ENCODE peak calls at places on chromosomes 6 and 20, in four cellular contexts. W is fibroblast of lung; V is stimulated activated CD4-positive, alpha-beta T cell treated with anti-CD3 and anti-CD28 coated beads, TNF-alpha, amount 100 ng/mL, for 24 hours; I is CD4-positive, CD25-positive, alpha-beta regulatory T cell. B is an unnamed sample.

GRCh38 chr6:132548746-132549463 is 3.6 kb upstream of the TAAR8 start:
- DNase-seq in W (no peak), V (no peak), I (no peak), B (no peak)

GRCh38 chr20:44104807-44105517 is 82.0 kb downstream of the JPH2 start:
- DNase-seq in V (no peak), I (no peak), W (peak), B (peak)

GRCh38 chr6:144395014-144395413 is 109.9 kb downstream of the UTRN start:
- DNase-seq in V (no peak), W (no peak), I (no peak), B (no peak)

GRCh38 chr6:136069119-136069518 is 181.0 kb downstream of the MTFR2 start:
- DNase-seq in V (no peak), W (peak), I (no peak), B (peak)

GRCh38 chr6:21101694-21102093 is 491.9 kb upstream of the SOX4 start:
- DNase-seq in V (no peak), I (no peak), W (no peak), B (no peak)

GRCh38 chr20:21301940-21302644 is 1.0 kb upstream of the XRN2 start:
- DNase-seq in V (no peak), I (no peak), W (no peak), B (no peak)

GRCh38 chr20:52193886-52194545 is 2.4 kb upstream of the ZFP64 start:
- DNase-seq in V (no peak), I (no peak), W (no peak), B (no peak)

GRCh38 chr6:126143650-126144260 is 157.4 kb downstream of the TRMT11 start:
- DNase-seq in I (no peak), W (peak), V (no peak), B (no peak)

GRCh38 chr20:44516491-44516890 is 5.4 kb downstream of the SERINC3 start:
- DNase-seq in I (no peak), V (no peak), W (no peak), B (no peak)

GRCh38 chr6:137882225-137882961 is 15.3 kb downstream of the TNFAIP3 start:
- DNase-seq in W (peak), V (no peak), I (peak), B (no peak)

GRCh38 chr6:85004283-85005010 is 240.0 kb upstream of the TBX18 start:
- DNase-seq in W (no peak), I (no peak), V (no peak), B (no peak)

GRCh38 chr6:108211676-108212075 is 45.9 kb downstream of the NR2E1 start:
- DNase-seq in V (no peak), I (no peak), W (no peak), B (no peak)

GRCh38 chr6:4581468-4582420 is 194.5 kb upstream of the CDYL start:
- DNase-seq in W (peak), V (no peak), I (no peak), B (peak)

GRCh38 chr20:60060593-60060992 is 102.4 kb downstream of the CDH26 start:
- DNase-seq in V (no peak), W (no peak), I (no peak), B (no peak)

GRCh38 chr6:37289931-37290330 is 32.0 kb upstream of the TMEM217 start:
- DNase-seq in I (peak), V (peak), W (no peak), B (no peak)

GRCh38 chr20:6744171-6744570 is 23.3 kb upstream of the BMP2 start:
- DNase-seq in I (no peak), V (no peak), W (no peak), B (no peak)

GRCh38 chr6:41017663-41018062 is 21.4 kb downstream of the UNC5CL start:
- DNase-seq in W (no peak), V (no peak), I (no peak), B (no peak)

GRCh38 chr20:1776608-1777475 is 118.4 kb upstream of the SIRPA start:
- DNase-seq in W (peak), I (peak), V (peak), B (peak)

GRCh38 chr6:37007340-37008043 is 2.0 kb downstream of the FGD2 start:
- DNase-seq in W (no peak), I (no peak), V (no peak), B (no peak)

GRCh38 chr20:61885759-61886715 is 179.6 kb downstream of the TAF4 start:
- DNase-seq in I (no peak), V (no peak), W (no peak), B (no peak)

GRCh38 chr6:84728602-84729001 is 35.8 kb downstream of the TBX18 start:
- DNase-seq in V (no peak), I (no peak), W (no peak), B (peak)

GRCh38 chr6:89298680-89299450 is 16.2 kb downstream of the GABRR2 start:
- DNase-seq in I (peak), W (peak), V (peak), B (peak)

GRCh38 chr6:34288581-34288980 is 39.8 kb upstream of the SMIM29 start:
- DNase-seq in I (no peak), V (no peak), W (no peak), B (no peak)

GRCh38 chr6:2714359-2714895 is 36.3 kb downstream of the MYLK4 start:
- DNase-seq in I (no peak), W (peak), V (no peak), B (peak)

GRCh38 chr6:33599413-33599911 is 19.4 kb upstream of the BAK1 start:
- DNase-seq in I (no peak), W (no peak), V (no peak), B (peak)

GRCh38 chr6:84581494-84582259 is 182.7 kb downstream of the TBX18 start:
- DNase-seq in V (no peak), W (peak), I (no peak), B (peak)

GRCh38 chr20:1509237-1509636 is 18.0 kb upstream of the SIRPB2 start:
- DNase-seq in W (peak), I (peak), V (no peak), B (no peak)

GRCh38 chr20:17647391-17648305 is 34.4 kb downstream of the RRBP1 start:
- DNase-seq in W (no peak), V (no peak), I (no peak), B (no peak)

GRCh38 chr20:40009542-40009941 is 679.5 kb downstream of the MAFB start:
- DNase-seq in I (no peak), V (no peak), W (peak), B (no peak)

GRCh38 chr6:112150363-112150762 is 63.0 kb downstream of the FAM229B start:
- DNase-seq in W (peak), V (no peak), I (no peak), B (no peak)

GRCh38 chr6:32298632-32299336 is 72.9 kb downstream of the TSBP1 start:
- DNase-seq in I (no peak), V (no peak), W (peak), B (no peak)

GRCh38 chr20:10986586-10986985 is 312.8 kb upstream of the JAG1 start:
- DNase-seq in V (no peak), W (peak), I (no peak), B (no peak)

GRCh38 chr6:157172088-157172768 is 151.1 kb downstream of the TMEM242 start:
- DNase-seq in I (no peak), W (no peak), V (no peak), B (no peak)

GRCh38 chr20:5895626-5896025 is 54.7 kb downstream of the TRMT6 start:
- DNase-seq in I (no peak), V (no peak), W (no peak), B (no peak)

GRCh38 chr6:109768485-109768884 is 77.4 kb downstream of the FIG4 start:
- DNase-seq in I (no peak), V (no peak), W (peak), B (peak)

GRCh38 chr6:169165031-169165430 is 88.6 kb downstream of the THBS2 start:
- DNase-seq in V (no peak), W (peak), I (no peak), B (no peak)

GRCh38 chr6:39496951-39497350 is 174.4 kb upstream of the KCNK16 start:
- DNase-seq in W (peak), V (no peak), I (no peak), B (peak)

B was measured in Daoy.